ENCODE peak calls at places on chromosomes 13 and 19, in ten cellular contexts. One of them, this sample, is unnamed.

GRCh38 chr19:1157931-1158884 is 15.9 kb downstream of the SBNO2 start:
- DNase-seq in stimulated activated CD4-positive, alpha-beta T cell treated with anti-CD3 and anti-CD28 coated beads, Interleukin-12 subunit alpha, Interleukin-12 subunit beta, amount 100 ng/mL, for 4 hours: no peak
- DNase-seq in colonic mucosa: no peak
- DNase-seq in omental fat pad: no peak
- DNase-seq in IMR-90: no peak
- DNase-seq in body of pancreas: no peak
- DNase-seq in tibial artery: no peak
- DNase-seq in foreskin keratinocyte: no peak
- DNase-seq in A549: no peak
- DNase-seq in CD8-positive, alpha-beta memory T cell: no peak
- DNase-seq in this sample: no peak

GRCh38 chr19:12090807-12091206 is 26.3 kb downstream of the ZNF844 start:
- DNase-seq in stimulated activated CD4-positive, alpha-beta T cell treated with anti-CD3 and anti-CD28 coated beads, Interleukin-12 subunit alpha, Interleukin-12 subunit beta, amount 100 ng/mL, for 4 hours: peak
- DNase-seq in colonic mucosa: peak
- DNase-seq in omental fat pad: no peak
- DNase-seq in IMR-90: peak
- DNase-seq in body of pancreas: peak
- DNase-seq in tibial artery: peak
- DNase-seq in foreskin keratinocyte: no peak
- DNase-seq in A549: no peak
- DNase-seq in CD8-positive, alpha-beta memory T cell: peak
- DNase-seq in this sample: no peak

GRCh38 chr13:20160346-20161274 is at the start of gene GJA3:
- DNase-seq in stimulated activated CD4-positive, alpha-beta T cell treated with anti-CD3 and anti-CD28 coated beads, Interleukin-12 subunit alpha, Interleukin-12 subunit beta, amount 100 ng/mL, for 4 hours: peak
- DNase-seq in colonic mucosa: no peak
- DNase-seq in omental fat pad: no peak
- DNase-seq in IMR-90: peak
- DNase-seq in body of pancreas: no peak
- DNase-seq in tibial artery: no peak
- DNase-seq in foreskin keratinocyte: no peak
- DNase-seq in A549: peak
- DNase-seq in CD8-positive, alpha-beta memory T cell: peak
- DNase-seq in this sample: no peak

GRCh38 chr13:48976677-48977625 is 1.2 kb downstream of the FNDC3A start:
- DNase-seq in stimulated activated CD4-positive, alpha-beta T cell treated with anti-CD3 and anti-CD28 coated beads, Interleukin-12 subunit alpha, Interleukin-12 subunit beta, amount 100 ng/mL, for 4 hours: no peak
- DNase-seq in colonic mucosa: peak
- DNase-seq in omental fat pad: no peak
- DNase-seq in IMR-90: no peak
- DNase-seq in body of pancreas: peak
- DNase-seq in tibial artery: no peak
- DNase-seq in foreskin keratinocyte: no peak
- DNase-seq in A549: peak
- DNase-seq in CD8-positive, alpha-beta memory T cell: no peak
- DNase-seq in this sample: peak

GRCh38 chr19:1355258-1355973 is 28.3 kb upstream of the NDUFS7 start:
- DNase-seq in stimulated activated CD4-positive, alpha-beta T cell treated with anti-CD3 and anti-CD28 coated beads, Interleukin-12 subunit alpha, Interleukin-12 subunit beta, amount 100 ng/mL, for 4 hours: no peak
- DNase-seq in colonic mucosa: peak
- DNase-seq in omental fat pad: no peak
- DNase-seq in IMR-90: no peak
- DNase-seq in body of pancreas: no peak
- DNase-seq in tibial artery: no peak
- DNase-seq in foreskin keratinocyte: no peak
- DNase-seq in A549: no peak
- DNase-seq in CD8-positive, alpha-beta memory T cell: no peak
- DNase-seq in this sample: peak

GRCh38 chr13:109213714-109214113 is 572.7 kb downstream of the IRS2 start:
- DNase-seq in stimulated activated CD4-positive, alpha-beta T cell treated with anti-CD3 and anti-CD28 coated beads, Interleukin-12 subunit alpha, Interleukin-12 subunit beta, amount 100 ng/mL, for 4 hours: no peak
- DNase-seq in colonic mucosa: no peak
- DNase-seq in omental fat pad: no peak
- DNase-seq in IMR-90: no peak
- DNase-seq in body of pancreas: no peak
- DNase-seq in tibial artery: no peak
- DNase-seq in foreskin keratinocyte: no peak
- DNase-seq in A549: no peak
- DNase-seq in CD8-positive, alpha-beta memory T cell: no peak
- DNase-seq in this sample: no peak

GRCh38 chr13:113562085-113562749 is 22.3 kb upstream of the TFDP1 start:
- DNase-seq in stimulated activated CD4-positive, alpha-beta T cell treated with anti-CD3 and anti-CD28 coated beads, Interleukin-12 subunit alpha, Interleukin-12 subunit beta, amount 100 ng/mL, for 4 hours: peak
- DNase-seq in colonic mucosa: peak
- DNase-seq in omental fat pad: no peak
- DNase-seq in IMR-90: peak
- DNase-seq in body of pancreas: peak
- DNase-seq in tibial artery: no peak
- DNase-seq in foreskin keratinocyte: no peak
- DNase-seq in A549: peak
- DNase-seq in CD8-positive, alpha-beta memory T cell: peak
- DNase-seq in this sample: peak

GRCh38 chr13:60755380-60756163 is 358.6 kb downstream of the TDRD3 start:
- DNase-seq in stimulated activated CD4-positive, alpha-beta T cell treated with anti-CD3 and anti-CD28 coated beads, Interleukin-12 subunit alpha, Interleukin-12 subunit beta, amount 100 ng/mL, for 4 hours: no peak
- DNase-seq in colonic mucosa: no peak
- DNase-seq in omental fat pad: no peak
- DNase-seq in IMR-90: no peak
- DNase-seq in body of pancreas: no peak
- DNase-seq in tibial artery: no peak
- DNase-seq in foreskin keratinocyte: no peak
- DNase-seq in A549: peak
- DNase-seq in CD8-positive, alpha-beta memory T cell: no peak
- DNase-seq in this sample: no peak

GRCh38 chr19:38850976-38851621 is 1.3 kb upstream of the HNRNPL start:
- DNase-seq in stimulated activated CD4-positive, alpha-beta T cell treated with anti-CD3 and anti-CD28 coated beads, Interleukin-12 subunit alpha, Interleukin-12 subunit beta, amount 100 ng/mL, for 4 hours: peak
- DNase-seq in colonic mucosa: peak
- DNase-seq in omental fat pad: no peak
- DNase-seq in IMR-90: no peak
- DNase-seq in body of pancreas: no peak
- DNase-seq in tibial artery: no peak
- DNase-seq in foreskin keratinocyte: no peak
- DNase-seq in A549: no peak
- DNase-seq in CD8-positive, alpha-beta memory T cell: peak
- DNase-seq in this sample: no peak

GRCh38 chr19:7850429-7850819 is 20.4 kb downstream of the EVI5L start:
- DNase-seq in stimulated activated CD4-positive, alpha-beta T cell treated with anti-CD3 and anti-CD28 coated beads, Interleukin-12 subunit alpha, Interleukin-12 subunit beta, amount 100 ng/mL, for 4 hours: no peak
- DNase-seq in colonic mucosa: no peak
- DNase-seq in omental fat pad: no peak
- DNase-seq in IMR-90: peak
- DNase-seq in body of pancreas: no peak
- DNase-seq in tibial artery: no peak
- DNase-seq in foreskin keratinocyte: no peak
- DNase-seq in A549: no peak
- DNase-seq in CD8-positive, alpha-beta memory T cell: no peak
- DNase-seq in this sample: peak

GRCh38 chr19:54805665-54806515 is 2.5 kb downstream of the KIR2DL4 start:
- DNase-seq in stimulated activated CD4-positive, alpha-beta T cell treated with anti-CD3 and anti-CD28 coated beads, Interleukin-12 subunit alpha, Interleukin-12 subunit beta, amount 100 ng/mL, for 4 hours: no peak
- DNase-seq in colonic mucosa: no peak
- DNase-seq in omental fat pad: no peak
- DNase-seq in IMR-90: no peak
- DNase-seq in body of pancreas: no peak
- DNase-seq in tibial artery: no peak
- DNase-seq in foreskin keratinocyte: no peak
- DNase-seq in A549: no peak
- DNase-seq in CD8-positive, alpha-beta memory T cell: no peak
- DNase-seq in this sample: no peak

GRCh38 chr13:52736891-52737290 is 2.7 kb downstream of the CNMD start:
- DNase-seq in stimulated activated CD4-positive, alpha-beta T cell treated with anti-CD3 and anti-CD28 coated beads, Interleukin-12 subunit alpha, Interleukin-12 subunit beta, amount 100 ng/mL, for 4 hours: no peak
- DNase-seq in colonic mucosa: no peak
- DNase-seq in omental fat pad: no peak
- DNase-seq in IMR-90: no peak
- DNase-seq in body of pancreas: no peak
- DNase-seq in tibial artery: no peak
- DNase-seq in foreskin keratinocyte: no peak
- DNase-seq in A549: no peak
- DNase-seq in CD8-positive, alpha-beta memory T cell: no peak
- DNase-seq in this sample: no peak

GRCh38 chr19:45103625-45104319 is 10.8 kb downstream of the PPP1R37 start:
- DNase-seq in stimulated activated CD4-positive, alpha-beta T cell treated with anti-CD3 and anti-CD28 coated beads, Interleukin-12 subunit alpha, Interleukin-12 subunit beta, amount 100 ng/mL, for 4 hours: no peak
- DNase-seq in colonic mucosa: no peak
- DNase-seq in omental fat pad: no peak
- DNase-seq in IMR-90: no peak
- DNase-seq in body of pancreas: peak
- DNase-seq in tibial artery: no peak
- DNase-seq in foreskin keratinocyte: no peak
- DNase-seq in A549: no peak
- DNase-seq in CD8-positive, alpha-beta memory T cell: no peak
- DNase-seq in this sample: no peak

GRCh38 chr13:88196106-88196505 is 524.9 kb downstream of the SLITRK5 start:
- DNase-seq in stimulated activated CD4-positive, alpha-beta T cell treated with anti-CD3 and anti-CD28 coated beads, Interleukin-12 subunit alpha, Interleukin-12 subunit beta, amount 100 ng/mL, for 4 hours: no peak
- DNase-seq in colonic mucosa: no peak
- DNase-seq in omental fat pad: no peak
- DNase-seq in IMR-90: no peak
- DNase-seq in body of pancreas: no peak
- DNase-seq in tibial artery: no peak
- DNase-seq in foreskin keratinocyte: no peak
- DNase-seq in A549: peak
- DNase-seq in CD8-positive, alpha-beta memory T cell: no peak
- DNase-seq in this sample: no peak

This sample was measured in occipital lobe.